ENCODE peak calls at places on chromosomes 5 and 9, in ten cellular contexts. H is stimulated activated CD4-positive, alpha-beta T cell treated with anti-CD3 and anti-CD28 coated beads, Interleukin-4, amount 100 ng/mL, for 24 hours; G is astrocyte of the spinal cord; C is stimulated activated CD8-positive, alpha-beta memory T cell treated with anti-CD3 and anti-CD28 coated beads, Interleukin-15, amount 100 ng/mL, for 48 hours; W is Kasumi-1; V is NCI-H510A treated with DMSO at 0.1 percent for 48 hours; D is HTR-8/SVneo; X is activated T-helper 9 cell treated with anti-CD3 and anti-CD28 coated beads, Interleukin-2, amount 50 U/mL, for 16 hours; B is activated naive CD4-positive, alpha-beta T cell; Q is ELR. R is an unnamed sample.

GRCh38 chr5:7754997-7755596 is 95.8 kb downstream of the CFAP90 start:
- DNase-seq in H (peak), G (peak), C (no peak), W (peak), V (peak), D (peak), X (no peak), B (no peak), Q (peak), R (no peak)

GRCh38 chr9:127943746-127944145 is 6.1 kb upstream of the DPM2 start:
- DNase-seq in H (peak), G (peak), C (peak), W (peak), V (peak), D (peak), X (peak), B (peak), Q (peak), R (no peak)

GRCh38 chr9:32706004-32706749 is 70.7 kb upstream of the TAF1L start:
- DNase-seq in H (no peak), G (no peak), C (no peak), W (no peak), V (no peak), D (no peak), X (no peak), B (no peak), Q (peak), R (no peak)

GRCh38 chr9:98873535-98874432 is 66.3 kb downstream of the GALNT12 start:
- DNase-seq in H (no peak), G (peak), C (no peak), W (no peak), V (no peak), D (no peak), X (no peak), B (no peak), Q (no peak), R (no peak)

GRCh38 chr5:154466671-154467070 is 11.4 kb downstream of the HAND1 start:
- DNase-seq in H (no peak), G (no peak), C (no peak), W (no peak), V (no peak), D (no peak), X (no peak), B (no peak), Q (peak), R (no peak)

GRCh38 chr5:130520211-130520610 is 615.9 kb downstream of the CHSY3 start:
- DNase-seq in H (no peak), G (peak), C (no peak), W (no peak), V (no peak), D (no peak), X (no peak), B (no peak), Q (peak), R (no peak)

GRCh38 chr9:13388157-13388556 is 108.7 kb upstream of the MPDZ start:
- DNase-seq in H (no peak), G (peak), C (no peak), W (no peak), V (no peak), D (no peak), X (no peak), B (no peak), Q (no peak), R (no peak)

GRCh38 chr5:103234239-103234975 is 24.2 kb upstream of the MACIR start:
- DNase-seq in H (no peak), G (peak), C (no peak), W (no peak), V (no peak), D (no peak), X (no peak), B (no peak), Q (peak), R (no peak)

GRCh38 chr5:179559280-179560252 is 9.2 kb downstream of the RUFY1 start:
- DNase-seq in H (peak), G (peak), C (peak), W (no peak), V (peak), D (peak), X (peak), B (peak), Q (peak), R (peak)

GRCh38 chr9:69223605-69224004 is 49.5 kb downstream of the TJP2 start:
- DNase-seq in H (no peak), G (peak), C (no peak), W (peak), V (peak), D (peak), X (no peak), B (no peak), Q (peak), R (no peak)

GRCh38 chr9:109403116-109403515 is 82.3 kb upstream of the EPB41L4B start:
- DNase-seq in H (no peak), G (no peak), C (no peak), W (no peak), V (no peak), D (no peak), X (no peak), B (no peak), Q (peak), R (no peak)

R was measured in GOT3.